ENCODE peak calls at places on chromosomes 7 and 10, in six cellular contexts. R, G, K, D, E and H are unnamed samples.

GRCh38 chr7:128104109-128104742 is 73.0 kb upstream of the LRRC4 start:
- DNase-seq in K (peak; percentile 48), E (no peak), D (no peak), G (no peak), R (no peak), H (no peak)

GRCh38 chr10:16847644-16848043 is 30.4 kb upstream of the RSU1 start:
- DNase-seq in E (no peak), D (peak; percentile 29), R (no peak), K (no peak), G (no peak), H (no peak)

GRCh38 chr7:39712746-39713145 is 89.4 kb downstream of the RALA start:
- DNase-seq in G (no peak), R (no peak), D (no peak), K (no peak), E (no peak), H (no peak)

GRCh38 chr7:19491821-19492452 is 216.9 kb downstream of the POLR1F start:
- DNase-seq in G (no peak), E (no peak), D (peak; percentile 66), R (peak; percentile 28), K (no peak), H (no peak)

GRCh38 chr7:77799078-77799964 is 748 bp downstream of the PHTF2 start:
- DNase-seq in G (peak; percentile 41), D (peak; percentile 35), E (no peak), R (peak; percentile 6), K (no peak), H (peak; percentile 89)

GRCh38 chr7:137453356-137453755 is 109.8 kb upstream of the PTN start:
- DNase-seq in D (no peak), K (no peak), E (no peak), R (no peak), G (no peak), H (no peak)

GRCh38 chr10:26222563-26222962 is 6.0 kb downstream of the GAD2 start:
- DNase-seq in G (no peak), D (no peak), E (no peak), K (no peak), R (no peak), H (no peak)

GRCh38 chr7:114229251-114229650 is 185.4 kb upstream of the FOXP2 start:
- DNase-seq in E (no peak), K (no peak), D (peak; percentile 20), G (no peak), R (no peak), H (no peak)

GRCh38 chr7:31051598-31052503 is at the start of gene ADCYAP1R1:
- DNase-seq in R (no peak), E (no peak), K (no peak), G (peak; percentile 61), D (no peak), H (no peak)

GRCh38 chr7:64882341-64883112 is 20.5 kb upstream of the ZNF273 start:
- DNase-seq in R (no peak), K (no peak), E (peak; percentile 49), D (no peak), G (peak; percentile 47), H (peak; percentile 89)

GRCh38 chr10:78696791-78697420 is 371.9 kb upstream of the ZMIZ1 start:
- DNase-seq in D (no peak), E (no peak), K (no peak), G (no peak), R (no peak), H (no peak)

GRCh38 chr7:67854784-67855183 is 858.2 kb downstream of the TYW1 start:
- DNase-seq in E (no peak), G (no peak), R (no peak), K (no peak), D (no peak), H (no peak)

GRCh38 chr7:2274666-2275065 is 32.6 kb downstream of the NUDT1 start:
- DNase-seq in D (no peak), K (no peak), R (no peak), G (no peak), E (no peak), H (no peak)

GRCh38 chr10:17240617-17241016 is 12.6 kb downstream of the VIM start:
- DNase-seq in G (no peak), D (no peak), E (no peak), K (no peak), R (no peak), H (no peak)

GRCh38 chr7:101553018-101553770 is 75.9 kb downstream of the MYL10 start:
- DNase-seq in R (no peak), D (no peak), E (no peak), G (no peak), K (no peak), H (peak; percentile 70)

GRCh38 chr7:44102846-44103565 is 1.1 kb upstream of the AEBP1 start:
- DNase-seq in D (no peak), E (no peak), R (no peak), G (no peak), K (no peak), H (no peak)

GRCh38 chr7:65832281-65832680 is 40.6 kb upstream of the VKORC1L1 start:
- DNase-seq in E (no peak), R (no peak), D (peak; percentile 59), K (no peak), G (no peak), H (no peak)

GRCh38 chr10:74981831-74982633 is 129.4 kb upstream of the SAMD8 start:
- DNase-seq in K (no peak), G (no peak), D (no peak), R (no peak), E (no peak), H (no peak)

GRCh38 chr10:107423903-107424302 is 259.4 kb upstream of the SORCS1 start:
- DNase-seq in G (no peak), D (no peak), E (no peak), K (no peak), R (no peak), H (no peak)

GRCh38 chr7:35799846-35800717 is 775 bp upstream of the SEPTIN7 start:
- DNase-seq in K (peak; percentile 88), E (peak; percentile 63), R (no peak), D (peak; percentile 82), G (peak; percentile 88), H (peak; percentile 82)

GRCh38 chr10:60967854-60968484 is 24.0 kb upstream of the RHOBTB1 start:
- DNase-seq in R (no peak), E (no peak), K (no peak), D (no peak), G (no peak), H (no peak)

GRCh38 chr10:70722820-70723424 is 50.6 kb downstream of the ADAMTS14 start:
- DNase-seq in D (peak; percentile 53), R (peak; percentile 66), K (no peak), E (no peak), G (no peak), H (no peak)

GRCh38 chr7:8277394-8277982 is 15.5 kb upstream of the ICA1 start:
- DNase-seq in K (no peak), G (no peak), R (no peak), E (no peak), D (no peak), H (no peak)

DNA sequence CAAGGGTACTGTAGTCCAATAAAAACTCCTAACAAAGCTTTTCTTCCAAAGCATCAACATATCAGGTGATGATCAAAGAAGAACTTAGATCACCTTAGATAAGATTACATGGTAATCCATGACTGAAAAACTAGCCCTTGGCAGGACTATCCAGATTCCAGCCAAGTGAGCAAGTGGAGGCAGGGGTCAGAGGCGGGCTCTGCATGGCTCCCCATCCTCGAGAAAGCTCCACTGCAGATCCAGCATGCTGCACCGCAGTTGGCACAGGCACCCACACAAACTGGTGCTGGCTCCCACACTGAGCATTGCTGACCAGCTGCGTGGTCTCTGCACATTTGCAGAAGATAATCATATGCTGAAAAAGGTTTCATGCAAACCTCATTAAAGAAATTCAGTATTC is 10.1 kb downstream of the PSAP start:
- DNase-seq in R (no peak), K (no peak), E (no peak), G (no peak), D (no peak), H (no peak)
- H3K4me3 ChIP-seq in R (no peak overlapping the region), K (no peak overlapping the region), E (no peak overlapping the region), G (no peak overlapping the region), D (no peak overlapping the region), H (no peak overlapping the region)

GRCh38 chr10:101585841-101586240 is 2.2 kb downstream of the POLL start:
- DNase-seq in K (no peak), G (no peak), R (no peak), D (no peak), E (no peak), H (no peak)

GRCh38 chr10:101588879-101589278 is 758 bp downstream of the DPCD start:
- DNase-seq in E (no peak), R (peak; percentile 6), K (no peak), G (no peak), D (peak; percentile 65), H (no peak)

GRCh38 chr10:101587725-101588614 is at the start of the genes DPCD and POLL:
- DNase-seq in D (peak; percentile 93), E (peak; percentile 99), R (peak; percentile 91), K (peak; percentile 97), G (peak; percentile 98), H (peak; percentile 99)
- TF ChIP-seq POLR2A in D (no peak), E (no peak), R (peak; percentile 75), K (no peak), G (peak; percentile 27), H (no peak)

DNA sequence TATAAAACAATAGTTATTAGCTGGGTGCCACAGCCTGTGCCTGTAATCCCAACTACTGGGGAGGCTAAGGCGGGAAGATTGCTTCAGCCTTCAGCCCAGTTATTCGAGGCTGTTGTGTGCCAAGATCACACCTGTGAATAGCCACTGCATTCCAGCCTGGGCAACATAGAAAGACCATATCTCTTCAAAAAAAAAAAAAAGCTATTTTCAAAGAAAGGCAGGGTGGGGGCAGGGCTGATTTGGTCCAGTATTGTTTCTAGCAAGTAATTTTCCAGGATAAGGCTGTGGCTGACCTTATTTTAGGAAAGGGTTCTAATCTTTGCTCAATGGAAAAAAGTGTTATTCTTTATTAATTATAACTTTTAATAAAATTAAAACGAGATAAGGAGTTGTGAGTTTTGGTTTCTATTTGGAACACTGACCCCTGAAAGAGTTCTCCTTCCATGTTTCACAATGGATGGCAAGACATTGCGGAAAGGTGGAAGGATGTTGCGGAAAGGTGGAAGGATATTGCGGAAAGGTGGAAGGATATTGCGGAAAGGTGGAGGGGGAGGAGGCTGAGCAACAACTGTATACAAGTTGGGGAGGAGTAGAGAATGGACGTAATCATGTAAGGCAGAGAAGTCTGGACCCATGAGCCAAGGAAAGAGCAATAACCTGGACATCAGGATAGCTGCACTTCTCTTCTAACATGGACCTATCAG is 1.5 kb upstream of the C1GALT1 start:
- DNase-seq in D (no peak), G (no peak), R (no peak), E (no peak), K (no peak), H (no peak)
- H3K4me3 ChIP-seq in D (no peak overlapping the region), G (no peak overlapping the region), R (peak overlapping the region; percentile 80), E (peak overlapping the region; percentile 76), K (peak overlapping the region; percentile 90), H (no peak overlapping the region)

GRCh38 chr10:5761220-5761619 is 52.0 kb downstream of the GDI2 start:
- DNase-seq in R (no peak), D (no peak), G (no peak), E (no peak), K (no peak), H (no peak)

GRCh38 chr10:5764422-5765297 is 48.6 kb downstream of the GDI2 start:
- DNase-seq in R (no peak), D (no peak), E (no peak), G (no peak), K (no peak), H (no peak)

GRCh38 chr10:5765617-5766016 is 47.6 kb downstream of the GDI2 start:
- DNase-seq in E (no peak), R (no peak), D (no peak), K (no peak), G (no peak), H (no peak)

GRCh38 chr10:5762531-5762930 is 50.7 kb downstream of the GDI2 start:
- DNase-seq in D (no peak), K (no peak), G (no peak), E (no peak), R (no peak), H (no peak)

GRCh38 chr10:5766189-5766588 is 47.0 kb downstream of the GDI2 start:
- DNase-seq in E (no peak), R (no peak), K (no peak), G (no peak), D (no peak), H (no peak)
- TF ChIP-seq POLR2A in E (no peak), R (no peak), K (no peak), G (no peak), D (no peak), H (no peak)